ENCODE peak calls at places on chromosome 1, in seven cellular contexts. D is psoas muscle; Y is HuH-7.5; I is Peyer's patch; V is ELR; X is colonic mucosa; B is activated CD4-positive, alpha-beta T cell treated with anti-CD3 and anti-CD28 coated beads, Interleukin-2, amount 50 U/mL, for 1 hour. T is an unnamed sample.
A peak's percentile ranks its signal among the peaks of the same experiment; 100 is the strongest.

GRCh38 chr1:28028873-28029654 is 59.3 kb downstream of the EYA3 start:
- DNase-seq in D (no peak), Y (no peak), I (no peak), V (no peak), X (no peak), B (no peak), T (no peak)

GRCh38 chr1:220878223-220879081 is 791 bp upstream of the HLX start:
- DNase-seq in D (peak; percentile 53), Y (no peak), I (no peak), V (no peak), X (peak; percentile 53), B (no peak), T (no peak)

GRCh38 chr1:107536266-107536665 is 395.4 kb downstream of the NTNG1 start:
- DNase-seq in D (no peak), Y (no peak), I (peak; percentile 53), V (no peak), X (peak; percentile 86), B (no peak), T (no peak)

GRCh38 chr1:173871091-173871490 is 2.9 kb downstream of the ZBTB37 start:
- DNase-seq in D (no peak), Y (no peak), I (no peak), V (no peak), X (no peak), B (no peak), T (no peak)

GRCh38 chr1:6127587-6128163 is 52.4 kb downstream of the CHD5 start:
- DNase-seq in D (peak; percentile 73), Y (no peak), I (peak; percentile 88), V (peak; percentile 44), X (peak; percentile 93), B (peak; percentile 71), T (peak; percentile 83)

GRCh38 chr1:156245451-156246232 is 2.2 kb downstream of the PAQR6 start:
- DNase-seq in D (peak; percentile 30), Y (no peak), I (peak; percentile 58), V (peak; percentile 33), X (peak; percentile 29), B (peak; percentile 36), T (no peak)

GRCh38 chr1:10693497-10694273 is 102.8 kb downstream of the CASZ1 start:
- DNase-seq in D (peak; percentile 40), Y (peak; percentile 54), I (peak; percentile 70), V (peak; percentile 39), X (no peak), B (peak; percentile 27), T (peak; percentile 56)

GRCh38 chr1:156191292-156191954 is 2.5 kb upstream of the SLC25A44 start:
- DNase-seq in D (no peak), Y (no peak), I (no peak), V (no peak), X (no peak), B (no peak), T (no peak)